ENCODE peak calls at places on chromosomes 4 and X, in six cellular contexts. One of them, this sample, is unnamed.
A peak's percentile ranks its signal among the peaks of the same experiment; 100 is the strongest.

GRCh38 chr4:16001484-16001858 is 38.5 kb upstream of the FGFBP2 start:
- DNase-seq in choroid plexus epithelial cell: peak; percentile 88
- DNase-seq in activated B cell treated with CpG ODN at 0.5 μM for 24 hours: peak; percentile 24
- DNase-seq in sigmoid colon: peak; percentile 89
- DNase-seq in OCI-LY7: peak; percentile 75
- DNase-seq in heart left ventricle: peak; percentile 64
- DNase-seq in this sample: peak; percentile 49

GRCh38 chr4:115851918-115852766 is 738.7 kb upstream of the NDST4 start:
- DNase-seq in choroid plexus epithelial cell: peak; percentile 61
- DNase-seq in activated B cell treated with CpG ODN at 0.5 μM for 24 hours: no peak
- DNase-seq in sigmoid colon: no peak
- DNase-seq in OCI-LY7: peak; percentile 58
- DNase-seq in heart left ventricle: no peak
- DNase-seq in this sample: no peak

GRCh38 chrX:72392042-72392441 is 86.3 kb upstream of the CITED1 start:
- DNase-seq in choroid plexus epithelial cell: no peak
- DNase-seq in activated B cell treated with CpG ODN at 0.5 μM for 24 hours: no peak
- DNase-seq in sigmoid colon: no peak
- DNase-seq in OCI-LY7: no peak
- DNase-seq in heart left ventricle: no peak
- DNase-seq in this sample: no peak

GRCh38 chr4:123349401-123350190 is 47.0 kb upstream of the SPRY1 start:
- DNase-seq in choroid plexus epithelial cell: no peak
- DNase-seq in activated B cell treated with CpG ODN at 0.5 μM for 24 hours: no peak
- DNase-seq in sigmoid colon: no peak
- DNase-seq in OCI-LY7: no peak
- DNase-seq in heart left ventricle: no peak
- DNase-seq in this sample: no peak

GRCh38 chr4:151555151-151555945 is 146.4 kb downstream of the FHIP1A start:
- DNase-seq in choroid plexus epithelial cell: no peak
- DNase-seq in activated B cell treated with CpG ODN at 0.5 μM for 24 hours: no peak
- DNase-seq in sigmoid colon: no peak
- DNase-seq in OCI-LY7: no peak
- DNase-seq in heart left ventricle: no peak
- DNase-seq in this sample: no peak

GRCh38 chr4:155967098-155967497 is 13.4 kb upstream of the CTSO start:
- DNase-seq in choroid plexus epithelial cell: peak; percentile 33
- DNase-seq in activated B cell treated with CpG ODN at 0.5 μM for 24 hours: no peak
- DNase-seq in sigmoid colon: no peak
- DNase-seq in OCI-LY7: no peak
- DNase-seq in heart left ventricle: no peak
- DNase-seq in this sample: no peak

GRCh38 chrX:70134116-70134477 is 850 bp downstream of the IGBP1 start:
- DNase-seq in choroid plexus epithelial cell: peak; percentile 45
- DNase-seq in activated B cell treated with CpG ODN at 0.5 μM for 24 hours: no peak
- DNase-seq in sigmoid colon: no peak
- DNase-seq in OCI-LY7: no peak
- DNase-seq in heart left ventricle: no peak
- DNase-seq in this sample: no peak

GRCh38 chr4:105990933-105991332 is 95.7 kb downstream of the NPNT start:
- DNase-seq in choroid plexus epithelial cell: peak; percentile 84
- DNase-seq in activated B cell treated with CpG ODN at 0.5 μM for 24 hours: no peak
- DNase-seq in sigmoid colon: peak; percentile 89
- DNase-seq in OCI-LY7: no peak
- DNase-seq in heart left ventricle: peak; percentile 94
- DNase-seq in this sample: no peak

GRCh38 chr4:139696491-139696890 is 30.9 kb downstream of the MGST2 start:
- DNase-seq in choroid plexus epithelial cell: no peak
- DNase-seq in activated B cell treated with CpG ODN at 0.5 μM for 24 hours: no peak
- DNase-seq in sigmoid colon: no peak
- DNase-seq in OCI-LY7: no peak
- DNase-seq in heart left ventricle: no peak
- DNase-seq in this sample: no peak

GRCh38 chr4:119543187-119543586 is 85.4 kb downstream of the PDE5A start:
- DNase-seq in choroid plexus epithelial cell: peak; percentile 28
- DNase-seq in activated B cell treated with CpG ODN at 0.5 μM for 24 hours: no peak
- DNase-seq in sigmoid colon: no peak
- DNase-seq in OCI-LY7: no peak
- DNase-seq in heart left ventricle: no peak
- DNase-seq in this sample: no peak

GRCh38 chr4:28621541-28621940 is 1760.9 kb downstream of the STIM2 start:
- DNase-seq in choroid plexus epithelial cell: no peak
- DNase-seq in activated B cell treated with CpG ODN at 0.5 μM for 24 hours: no peak
- DNase-seq in sigmoid colon: no peak
- DNase-seq in OCI-LY7: no peak
- DNase-seq in heart left ventricle: no peak
- DNase-seq in this sample: no peak

GRCh38 chr4:119310826-119311225 is 11.1 kb downstream of the FABP2 start:
- DNase-seq in choroid plexus epithelial cell: peak; percentile 57
- DNase-seq in activated B cell treated with CpG ODN at 0.5 μM for 24 hours: no peak
- DNase-seq in sigmoid colon: no peak
- DNase-seq in OCI-LY7: no peak
- DNase-seq in heart left ventricle: no peak
- DNase-seq in this sample: no peak

GRCh38 chr4:11623726-11624037 is 195.0 kb upstream of the HS3ST1 start:
- DNase-seq in choroid plexus epithelial cell: peak; percentile 60
- DNase-seq in activated B cell treated with CpG ODN at 0.5 μM for 24 hours: no peak
- DNase-seq in sigmoid colon: no peak
- DNase-seq in OCI-LY7: no peak
- DNase-seq in heart left ventricle: peak; percentile 35
- DNase-seq in this sample: no peak

GRCh38 chr4:182540496-182540895 is 297.3 kb downstream of the TENM3 start:
- DNase-seq in choroid plexus epithelial cell: no peak
- DNase-seq in activated B cell treated with CpG ODN at 0.5 μM for 24 hours: no peak
- DNase-seq in sigmoid colon: no peak
- DNase-seq in OCI-LY7: no peak
- DNase-seq in heart left ventricle: no peak
- DNase-seq in this sample: no peak

GRCh38 chr4:3297066-3297859 is 4.4 kb downstream of the RGS12 start:
- DNase-seq in choroid plexus epithelial cell: no peak
- DNase-seq in activated B cell treated with CpG ODN at 0.5 μM for 24 hours: no peak
- DNase-seq in sigmoid colon: no peak
- DNase-seq in OCI-LY7: no peak
- DNase-seq in heart left ventricle: no peak
- DNase-seq in this sample: no peak

GRCh38 chr4:162164881-162165528 is 1.2 kb upstream of the FSTL5 start:
- DNase-seq in choroid plexus epithelial cell: no peak
- DNase-seq in activated B cell treated with CpG ODN at 0.5 μM for 24 hours: no peak
- DNase-seq in sigmoid colon: no peak
- DNase-seq in OCI-LY7: no peak
- DNase-seq in heart left ventricle: no peak
- DNase-seq in this sample: no peak

GRCh38 chr4:30718021-30718888 is 1.9 kb upstream of the PCDH7 start:
- DNase-seq in choroid plexus epithelial cell: peak; percentile 46
- DNase-seq in activated B cell treated with CpG ODN at 0.5 μM for 24 hours: no peak
- DNase-seq in sigmoid colon: peak; percentile 83
- DNase-seq in OCI-LY7: no peak
- DNase-seq in heart left ventricle: peak; percentile 64
- DNase-seq in this sample: peak; percentile 33

GRCh38 chrX:47690175-47690574 is 31.2 kb upstream of the UXT start:
- DNase-seq in choroid plexus epithelial cell: no peak
- DNase-seq in activated B cell treated with CpG ODN at 0.5 μM for 24 hours: no peak
- DNase-seq in sigmoid colon: no peak
- DNase-seq in OCI-LY7: no peak
- DNase-seq in heart left ventricle: no peak
- DNase-seq in this sample: no peak
- TF ChIP-seq CTCF in choroid plexus epithelial cell: no peak
- TF ChIP-seq CTCF in activated B cell treated with CpG ODN at 0.5 μM for 24 hours: no peak
- TF ChIP-seq CTCF in sigmoid colon: no peak
- TF ChIP-seq CTCF in OCI-LY7: no peak
- TF ChIP-seq CTCF in heart left ventricle: no peak
- TF ChIP-seq CTCF in this sample: no peak

DNA sequence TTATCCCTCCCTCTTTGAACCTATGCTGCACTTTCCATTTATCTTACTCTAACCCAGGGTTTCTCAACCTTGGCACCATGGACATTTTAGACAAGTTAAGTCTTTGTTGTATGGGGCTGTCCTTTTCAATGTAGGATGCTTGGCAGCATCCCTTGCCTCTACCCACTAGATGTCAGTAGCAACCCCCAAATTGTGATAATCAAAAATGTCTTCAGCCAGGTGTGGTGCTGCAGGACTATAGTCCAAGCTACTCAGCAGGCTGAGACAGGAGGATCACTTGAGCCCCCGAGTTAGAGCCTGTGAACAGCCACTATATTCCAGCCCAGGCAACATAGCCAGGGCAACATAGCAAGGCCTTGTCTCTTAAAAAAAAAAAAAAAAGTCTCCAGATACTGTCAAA is 7.0 kb downstream of the LRCH2 start:
- DNase-seq in choroid plexus epithelial cell: peak; percentile 54
- DNase-seq in activated B cell treated with CpG ODN at 0.5 μM for 24 hours: no peak
- DNase-seq in sigmoid colon: no peak
- DNase-seq in OCI-LY7: peak; percentile 0
- DNase-seq in heart left ventricle: no peak
- DNase-seq in this sample: no peak
- TF ChIP-seq CTCF in choroid plexus epithelial cell: peak; percentile 69
- TF ChIP-seq CTCF in activated B cell treated with CpG ODN at 0.5 μM for 24 hours: no peak
- TF ChIP-seq CTCF in sigmoid colon: peak; percentile 32
- TF ChIP-seq CTCF in OCI-LY7: peak; percentile 29
- TF ChIP-seq CTCF in heart left ventricle: no peak
- TF ChIP-seq CTCF in this sample: peak; percentile 32

GRCh38 chrX:24149346-24150050 is at the start of gene ZFX:
- DNase-seq in choroid plexus epithelial cell: peak; percentile 64
- DNase-seq in activated B cell treated with CpG ODN at 0.5 μM for 24 hours: peak; percentile 65
- DNase-seq in sigmoid colon: peak; percentile 90
- DNase-seq in OCI-LY7: peak; percentile 58
- DNase-seq in heart left ventricle: peak; percentile 83
- DNase-seq in this sample: no peak
- TF ChIP-seq CTCF in choroid plexus epithelial cell: no peak
- TF ChIP-seq CTCF in activated B cell treated with CpG ODN at 0.5 μM for 24 hours: no peak
- TF ChIP-seq CTCF in sigmoid colon: no peak
- TF ChIP-seq CTCF in OCI-LY7: no peak
- TF ChIP-seq CTCF in heart left ventricle: no peak
- TF ChIP-seq CTCF in this sample: no peak

GRCh38 chr4:153651961-153652784 is 31.9 kb upstream of the TLR2 start:
- DNase-seq in choroid plexus epithelial cell: peak; percentile 45
- DNase-seq in activated B cell treated with CpG ODN at 0.5 μM for 24 hours: no peak
- DNase-seq in sigmoid colon: no peak
- DNase-seq in OCI-LY7: no peak
- DNase-seq in heart left ventricle: no peak
- DNase-seq in this sample: no peak

GRCh38 chr4:153647975-153648374 is 36.1 kb upstream of the TLR2 start:
- DNase-seq in choroid plexus epithelial cell: no peak
- DNase-seq in activated B cell treated with CpG ODN at 0.5 μM for 24 hours: no peak
- DNase-seq in sigmoid colon: no peak
- DNase-seq in OCI-LY7: no peak
- DNase-seq in heart left ventricle: no peak
- DNase-seq in this sample: no peak

GRCh38 chr4:153651041-153651960 is 32.8 kb upstream of the TLR2 start:
- DNase-seq in choroid plexus epithelial cell: peak; percentile 53
- DNase-seq in activated B cell treated with CpG ODN at 0.5 μM for 24 hours: no peak
- DNase-seq in sigmoid colon: peak; percentile 80
- DNase-seq in OCI-LY7: peak; percentile 37
- DNase-seq in heart left ventricle: peak; percentile 77
- DNase-seq in this sample: no peak

GRCh38 chr4:153645183-153645582 is 38.9 kb upstream of the TLR2 start:
- DNase-seq in choroid plexus epithelial cell: no peak
- DNase-seq in activated B cell treated with CpG ODN at 0.5 μM for 24 hours: no peak
- DNase-seq in sigmoid colon: no peak
- DNase-seq in OCI-LY7: no peak
- DNase-seq in heart left ventricle: no peak
- DNase-seq in this sample: no peak

GRCh38 chr4:153649572-153649991 is 34.5 kb upstream of the TLR2 start:
- DNase-seq in choroid plexus epithelial cell: peak; percentile 51
- DNase-seq in activated B cell treated with CpG ODN at 0.5 μM for 24 hours: no peak
- DNase-seq in sigmoid colon: no peak
- DNase-seq in OCI-LY7: peak; percentile 73
- DNase-seq in heart left ventricle: no peak
- DNase-seq in this sample: no peak
- TF ChIP-seq CTCF in choroid plexus epithelial cell: peak; percentile 62
- TF ChIP-seq CTCF in activated B cell treated with CpG ODN at 0.5 μM for 24 hours: no peak
- TF ChIP-seq CTCF in sigmoid colon: no peak
- TF ChIP-seq CTCF in OCI-LY7: peak; percentile 86
- TF ChIP-seq CTCF in heart left ventricle: peak; percentile 14
- TF ChIP-seq CTCF in this sample: peak; percentile 46

GRCh38 chrX:128816919-128817318 is 706.4 kb downstream of the SMARCA1 start:
- DNase-seq in choroid plexus epithelial cell: peak; percentile 0
- DNase-seq in activated B cell treated with CpG ODN at 0.5 μM for 24 hours: no peak
- DNase-seq in sigmoid colon: no peak
- DNase-seq in OCI-LY7: peak; percentile 15
- DNase-seq in heart left ventricle: no peak
- DNase-seq in this sample: no peak
- TF ChIP-seq CTCF in choroid plexus epithelial cell: no peak
- TF ChIP-seq CTCF in activated B cell treated with CpG ODN at 0.5 μM for 24 hours: no peak
- TF ChIP-seq CTCF in sigmoid colon: no peak
- TF ChIP-seq CTCF in OCI-LY7: peak; percentile 61
- TF ChIP-seq CTCF in heart left ventricle: peak; percentile 37
- TF ChIP-seq CTCF in this sample: peak; percentile 39

This sample was measured in D721Med.